ENCODE peak calls at places on chromosomes 5 and 9, in ten cellular contexts. A, C, H, K, Y, N, M, Q, P and I are unnamed samples.

GRCh38 chr5:96064905-96065304 is 103.3 kb upstream of the ELL2 start:
- DNase-seq in N (no peak), Y (no peak), M (no peak), H (no peak), K (no peak), P (no peak), Q (no peak), C (no peak), A (no peak), I (no peak)

GRCh38 chr5:134247411-134247810 is 21.5 kb upstream of the PPP2CA start:
- DNase-seq in P (peak; percentile 10), H (no peak), N (no peak), Q (no peak), A (peak; percentile 94), K (no peak), C (no peak), M (no peak), Y (no peak), I (no peak)

GRCh38 chr9:26043431-26043830 is 365.2 kb upstream of the TUSC1 start:
- DNase-seq in K (no peak), C (no peak), H (no peak), Q (no peak), A (no peak), N (no peak), Y (no peak), P (no peak), M (no peak), I (no peak)

GRCh38 chr5:68456756-68457217 is 241.2 kb downstream of the PIK3R1 start:
- DNase-seq in Y (no peak), K (peak; percentile 69), A (peak; percentile 59), N (no peak), M (no peak), P (peak; percentile 63), Q (no peak), H (no peak), C (no peak), I (no peak)

GRCh38 chr5:91007251-91007650 is 375.9 kb downstream of the ARRDC3 start:
- DNase-seq in C (no peak), K (no peak), A (no peak), P (no peak), Q (no peak), M (no peak), Y (no peak), H (no peak), N (no peak), I (no peak)

GRCh38 chr9:134419684-134420076 is 93.4 kb downstream of the RXRA start:
- DNase-seq in N (no peak), C (no peak), K (no peak), Q (no peak), M (no peak), P (no peak), A (no peak), Y (no peak), H (peak; percentile 66), I (no peak)

GRCh38 chr5:144144956-144145751 is 25.3 kb downstream of the YIPF5 start:
- DNase-seq in Y (no peak), M (no peak), P (no peak), C (no peak), K (no peak), H (no peak), N (no peak), A (no peak), Q (no peak), I (no peak)

GRCh38 chr9:4515958-4516375 is 25.7 kb downstream of the SLC1A1 start:
- DNase-seq in Q (no peak), M (no peak), P (no peak), A (no peak), Y (peak; percentile 83), H (no peak), K (no peak), N (no peak), C (no peak), I (no peak)

GRCh38 chr5:60779431-60779830 is 64.6 kb downstream of the ELOVL7 start:
- DNase-seq in C (no peak), Q (no peak), Y (no peak), A (no peak), H (peak; percentile 6), M (no peak), K (no peak), P (peak; percentile 68), N (no peak), I (no peak)

GRCh38 chr9:105355810-105356209 is 92.0 kb upstream of the FSD1L start:
- DNase-seq in H (no peak), C (peak; percentile 54), Q (no peak), A (peak; percentile 59), K (no peak), N (peak; percentile 17), M (no peak), Y (no peak), P (no peak), I (no peak)

GRCh38 chr5:57249251-57249874 is 75.5 kb downstream of the GPBP1 start:
- DNase-seq in Q (no peak), K (no peak), C (no peak), P (no peak), N (no peak), Y (no peak), A (no peak), M (no peak), H (no peak), I (no peak)

GRCh38 chr9:136525207-136525606 is 20.6 kb downstream of the NOTCH1 start:
- DNase-seq in P (no peak), Y (no peak), N (no peak), A (no peak), K (no peak), H (no peak), C (no peak), M (no peak), Q (no peak), I (no peak)
- H3K4me1 ChIP-seq in P (no peaks in the 10 kb centered on the region), Y (no peaks in the 10 kb centered on the region), N (peaks cover 19% of the 10 kb centered on the region), A (peaks cover 2% of the 10 kb centered on the region), K (peaks cover 20% of the 10 kb centered on the region), H (peaks cover 36% of the 10 kb centered on the region), C (peaks cover 17% of the 10 kb centered on the region), M (peaks cover 72% of the 10 kb centered on the region), Q (peaks cover 12% of the 10 kb centered on the region), I (peaks cover 48% of the 10 kb centered on the region)

GRCh38 chr5:149419532-149420485 is 40.7 kb upstream of the IL17B start:
- DNase-seq in K (no peak), H (no peak), Y (no peak), Q (no peak), P (no peak), A (no peak), M (no peak), C (no peak), N (no peak), I (no peak)
- H3K4me1 ChIP-seq in K (no peaks in the 10 kb centered on the region), H (peaks cover 43% of the 10 kb centered on the region), Y (peaks cover 4% of the 10 kb centered on the region), Q (no peaks in the 10 kb centered on the region), P (no peaks in the 10 kb centered on the region), A (peaks cover 77% of the 10 kb centered on the region), M (peaks cover 97% of the 10 kb centered on the region), C (no peaks in the 10 kb centered on the region), N (peaks cover 6% of the 10 kb centered on the region), I (peaks cover 39% of the 10 kb centered on the region)

GRCh38 chr9:136624184-136624951 is 38.3 kb upstream of the EGFL7 start:
- DNase-seq in A (no peak), C (no peak), P (no peak), H (no peak), Q (no peak), N (no peak), Y (no peak), M (no peak), K (peak; percentile 52), I (peak; percentile 78)
- H3K4me1 ChIP-seq in A (peaks cover 7% of the 10 kb centered on the region), C (no peaks in the 10 kb centered on the region), P (no peaks in the 10 kb centered on the region), H (peaks cover 20% of the 10 kb centered on the region), Q (peaks cover 79% of the 10 kb centered on the region), N (no peaks in the 10 kb centered on the region), Y (no peaks in the 10 kb centered on the region), M (peaks cover 88% of the 10 kb centered on the region), K (peaks cover 41% of the 10 kb centered on the region), I (peaks cover 80% of the 10 kb centered on the region)

GRCh38 chr9:94926457-94926852 is 200.0 kb downstream of the AOPEP start:
- DNase-seq in Q (no peak), C (no peak), P (peak; percentile 72), M (no peak), K (no peak), H (no peak), N (no peak), A (no peak), Y (no peak), I (no peak)
- H3K4me1 ChIP-seq in Q (no peaks in the 10 kb centered on the region), C (no peaks in the 10 kb centered on the region), P (peaks cover 54% of the 10 kb centered on the region), M (peaks cover 83% of the 10 kb centered on the region), K (no peaks in the 10 kb centered on the region), H (peaks cover 46% of the 10 kb centered on the region), N (no peaks in the 10 kb centered on the region), A (peaks cover 50% of the 10 kb centered on the region), Y (no peaks in the 10 kb centered on the region), I (peaks cover 26% of the 10 kb centered on the region)